ENCODE peak calls at places on chromosomes 6 and 20, in nine cellular contexts. S, T, A, F, N, Z, Y, V and G are unnamed samples.

GRCh38 chr6:150417899-150418824 is 49.4 kb downstream of the IYD start:
- DNase-seq in F (no peak), V (peak; percentile 72), S (peak; percentile 88), Z (no peak), A (no peak), T (no peak), N (no peak), Y (peak; percentile 82), G (peak; percentile 30)

GRCh38 chr6:129860901-129861665 is at the start of gene TMEM244:
- DNase-seq in Z (no peak), Y (peak; percentile 95), F (no peak), S (no peak), N (no peak), A (no peak), T (no peak), V (no peak), G (no peak)

GRCh38 chr6:7542065-7542877 is 800 bp downstream of the DSP start:
- DNase-seq in V (peak; percentile 32), T (peak; percentile 37), A (peak; percentile 30), Y (no peak), F (peak; percentile 23), Z (peak; percentile 25), N (peak; percentile 30), S (no peak), G (peak; percentile 48)

GRCh38 chr20:19660808-19661378 is 97.2 kb upstream of the RIN2 start:
- DNase-seq in F (no peak), N (no peak), Y (no peak), T (no peak), A (no peak), S (no peak), V (no peak), Z (no peak), G (no peak)

GRCh38 chr6:96685702-96686101 is 122.8 kb downstream of the FHL5 start:
- DNase-seq in A (no peak), S (no peak), T (no peak), Y (no peak), V (no peak), F (no peak), Z (no peak), N (no peak), G (no peak)

GRCh38 chr6:52284131-52284459 is 447 bp downstream of the MCM3 start:
- DNase-seq in S (no peak), T (peak; percentile 37), Y (peak; percentile 21), Z (no peak), F (no peak), N (peak; percentile 29), V (no peak), A (peak; percentile 37), G (peak; percentile 32)

GRCh38 chr6:14816106-14816864 is 429.6 kb upstream of the JARID2 start:
- DNase-seq in F (no peak), Y (peak; percentile 48), N (no peak), S (peak; percentile 32), T (no peak), V (no peak), A (no peak), Z (no peak), G (no peak)

GRCh38 chr20:13009682-13010406 is 1.1 kb downstream of the SPTLC3 start:
- DNase-seq in V (peak; percentile 36), A (no peak), S (peak; percentile 98), Y (peak; percentile 97), N (no peak), Z (peak; percentile 26), T (no peak), F (no peak), G (peak; percentile 66)

GRCh38 chr6:54282186-54282585 is 26.1 kb upstream of the TINAG start:
- DNase-seq in V (no peak), F (no peak), Y (peak; percentile 95), N (no peak), S (peak; percentile 38), Z (no peak), A (no peak), T (no peak), G (no peak)

GRCh38 chr20:6164421-6165341 is 41.9 kb upstream of the FERMT1 start:
- DNase-seq in N (peak; percentile 46), V (no peak), A (no peak), S (no peak), F (no peak), Y (peak; percentile 25), T (peak; percentile 33), Z (no peak), G (peak; percentile 74)

GRCh38 chr6:34552620-34553019 is 3.5 kb downstream of the SPDEF start:
- DNase-seq in F (no peak), V (no peak), Z (no peak), N (no peak), A (no peak), S (no peak), T (no peak), Y (no peak), G (no peak)

GRCh38 chr20:15654208-15654649 is 919.0 kb downstream of the KIF16B start:
- DNase-seq in T (no peak), F (no peak), Z (no peak), V (peak; percentile 47), N (no peak), A (no peak), S (peak; percentile 63), Y (peak; percentile 52), G (peak; percentile 27)

GRCh38 chr6:52399511-52400315 is 20.4 kb upstream of the EFHC1 start:
- DNase-seq in V (peak; percentile 33), S (peak; percentile 81), F (no peak), T (no peak), N (no peak), Z (no peak), Y (peak; percentile 75), A (no peak), G (peak; percentile 57)

GRCh38 chr20:48681201-48681881 is 146.5 kb downstream of the PREX1 start:
- DNase-seq in A (no peak), S (no peak), Z (no peak), Y (no peak), T (no peak), V (no peak), N (no peak), F (no peak), G (no peak)

GRCh38 chr6:135358251-135358821 is 139.2 kb downstream of the AHI1 start:
- DNase-seq in V (no peak), Y (peak; percentile 97), F (no peak), T (no peak), Z (no peak), A (no peak), S (peak; percentile 90), N (no peak), G (no peak)

GRCh38 chr20:15700147-15700765 is 873.0 kb downstream of the KIF16B start:
- DNase-seq in A (no peak), N (no peak), V (no peak), Z (peak; percentile 15), T (no peak), Y (no peak), F (no peak), S (no peak), G (no peak)

GRCh38 chr6:63272397-63272796 is 47.4 kb downstream of the LGSN start:
- DNase-seq in S (peak; percentile 42), F (no peak), A (no peak), Y (peak; percentile 49), T (no peak), N (no peak), V (peak; percentile 29), Z (no peak), G (no peak)

GRCh38 chr6:142944126-142945066 is 580 bp downstream of the HIVEP2 start:
- DNase-seq in A (peak; percentile 48), T (peak; percentile 94), V (peak; percentile 70), Y (peak; percentile 91), N (peak; percentile 85), Z (peak; percentile 96), F (peak; percentile 73), S (peak; percentile 95), G (peak; percentile 97)

GRCh38 chr6:121510568-121511177 is 75.2 kb downstream of the GJA1 start:
- DNase-seq in S (peak; percentile 51), N (no peak), F (no peak), V (no peak), Y (no peak), A (no peak), T (no peak), Z (no peak), G (no peak)

GRCh38 chr6:6790891-6791290 is 202.4 kb downstream of the LY86 start:
- DNase-seq in Z (no peak), T (no peak), S (no peak), V (no peak), A (no peak), Y (no peak), F (no peak), N (no peak), G (no peak)

GRCh38 chr6:85677243-85677956 is 34.7 kb upstream of the SYNCRIP start:
- DNase-seq in A (no peak), N (no peak), T (no peak), S (peak; percentile 59), Y (peak; percentile 24), F (no peak), V (no peak), Z (no peak), G (no peak)
- TF ChIP-seq CTCF in A (peak; percentile 15), N (peak; percentile 38), T (peak; percentile 40), S (peak; percentile 25), Y (no peak), F (no peak), V (peak; percentile 11), Z (no peak), G (no peak)

DNA sequence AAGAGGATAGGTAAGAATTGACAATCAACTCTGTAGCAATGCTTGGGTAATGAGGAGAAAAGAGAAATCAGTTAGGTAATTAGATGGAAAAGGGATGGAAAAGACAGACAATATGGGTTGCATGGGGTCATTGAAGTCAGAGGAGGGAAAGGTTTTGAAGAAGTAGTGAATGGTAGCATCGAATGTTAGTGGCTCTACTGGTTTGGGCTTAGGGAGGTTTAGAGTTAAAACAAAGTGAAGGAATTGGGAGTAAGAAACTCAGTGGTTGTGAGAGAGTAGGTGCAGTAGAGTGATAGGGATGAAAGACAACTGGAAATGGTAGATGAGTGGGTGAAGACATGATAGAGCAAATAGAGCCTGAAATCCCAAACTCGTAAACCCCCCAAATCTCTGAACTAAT is 140.1 kb upstream of the ZFP64 start:
- DNase-seq in A (no peak), Z (no peak), T (no peak), F (no peak), Y (no peak), S (no peak), N (no peak), V (no peak), G (no peak)
- TF ChIP-seq CTCF in A (no peak), Z (no peak), T (no peak), F (no peak), Y (no peak), S (no peak), N (no peak), V (no peak), G (no peak)

DNA sequence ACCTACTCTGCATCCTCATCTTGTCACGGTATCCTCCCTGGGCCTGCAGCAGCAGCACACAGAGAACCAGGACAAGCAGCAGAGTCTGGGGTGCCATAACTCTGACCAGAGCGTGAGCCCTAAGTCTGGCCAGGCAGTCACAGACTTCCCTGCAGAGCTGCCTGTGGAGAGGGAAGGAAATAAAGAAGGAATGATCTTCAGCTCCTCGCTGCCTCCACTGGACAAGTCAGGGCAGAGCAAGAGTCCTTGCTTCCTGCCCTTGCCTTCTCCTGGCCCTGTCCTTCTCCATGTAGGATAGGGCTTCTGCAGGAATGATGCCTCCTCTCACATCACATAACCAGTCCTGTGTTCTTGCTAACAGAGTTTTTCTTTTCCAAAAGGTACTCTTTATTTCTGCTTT is 15.9 kb upstream of the WFDC11 start:
- DNase-seq in Z (no peak), A (no peak), T (no peak), V (no peak), S (peak; percentile 0), N (no peak), Y (peak; percentile 19), F (no peak), G (no peak)
- TF ChIP-seq CTCF in Z (no peak), A (no peak), T (no peak), V (no peak), S (peak; percentile 5), N (no peak), Y (peak; percentile 24), F (no peak), G (no peak)

GRCh38 chr20:39778847-39779641 is 816.9 kb downstream of the DHX35 start:
- DNase-seq in N (no peak), V (no peak), S (no peak), F (no peak), Y (peak; percentile 14), A (no peak), Z (no peak), T (no peak), G (peak; percentile 52)
- TF ChIP-seq CTCF in N (no peak), V (no peak), S (no peak), F (no peak), Y (peak; percentile 14), A (no peak), Z (no peak), T (no peak), G (no peak)